ENCODE peak calls at places on chromosomes 11 and 22, in seven cellular contexts. Q is type B pancreatic cell, H is right lobe of liver, G is GM13977, B is endothelial cell, T is neural progenitor cell, N is GM12865. A is an unnamed sample.

GRCh38 chr22:34587357-34588356 is 478.3 kb upstream of the ISX start:
- DNase-seq in Q (no peak), T (no peak), N (no peak), B (no peak), H (peak; percentile 61), G (no peak), A (no peak)

GRCh38 chr22:29205260-29205597 is 467 bp upstream of the EMID1 start:
- DNase-seq in Q (no peak), N (no peak), H (no peak), B (no peak), G (no peak), T (no peak), A (no peak)

GRCh38 chr11:27571151-27571840 is 64.7 kb upstream of the LIN7C start:
- DNase-seq in Q (no peak), B (no peak), T (no peak), G (no peak), H (no peak), N (no peak), A (no peak)

GRCh38 chr11:42085736-42086135 is 626.3 kb upstream of the LRRC4C start:
- DNase-seq in H (no peak), B (no peak), G (no peak), Q (no peak), T (no peak), N (no peak), A (no peak)

GRCh38 chr22:29348956-29349355 is 33.5 kb upstream of the RASL10A start:
- DNase-seq in N (no peak), T (no peak), H (no peak), G (no peak), B (no peak), Q (no peak), A (no peak)

GRCh38 chr11:131421066-131421855 is 50.8 kb downstream of the NTM start:
- DNase-seq in T (no peak), Q (no peak), N (no peak), H (no peak), B (no peak), G (no peak), A (no peak)

GRCh38 chr22:27948569-27948968 is 29.5 kb upstream of the PITPNB start:
- DNase-seq in G (no peak), N (no peak), H (no peak), Q (no peak), T (no peak), B (no peak), A (no peak)

GRCh38 chr22:43812890-43813289 is 785 bp upstream of the EFCAB6 start:
- DNase-seq in T (no peak), Q (peak; percentile 29), G (no peak), B (no peak), H (no peak), N (no peak), A (no peak)

GRCh38 chr11:18775492-18776292 is 15.9 kb downstream of the PTPN5 start:
- DNase-seq in N (peak; percentile 81), T (peak; percentile 86), B (peak; percentile 86), G (peak; percentile 71), Q (peak; percentile 77), H (peak; percentile 64), A (peak; percentile 79)

GRCh38 chr11:85718126-85718943 is 32.3 kb upstream of the CCDC89 start:
- DNase-seq in G (no peak), T (no peak), B (no peak), N (no peak), Q (no peak), H (no peak), A (no peak)

GRCh38 chr11:127362754-127363153 is 362.2 kb upstream of the KIRREL3 start:
- DNase-seq in Q (no peak), H (no peak), G (no peak), N (no peak), T (no peak), B (no peak), A (no peak)

GRCh38 chr11:118895093-118896039 is 11.7 kb downstream of the CXCR5 start:
- DNase-seq in T (no peak), N (peak; percentile 79), G (peak; percentile 76), H (no peak), Q (no peak), B (no peak), A (peak; percentile 75)

GRCh38 chr22:35629406-35630234 is 12.5 kb upstream of the MB start:
- DNase-seq in G (peak; percentile 74), N (peak; percentile 89), Q (no peak), T (no peak), H (no peak), B (no peak), A (peak; percentile 69)

GRCh38 chr11:115765803-115766239 is 261.6 kb upstream of the CADM1 start:
- DNase-seq in N (peak; percentile 35), Q (no peak), B (no peak), H (no peak), G (no peak), T (no peak), A (no peak)

DNA sequence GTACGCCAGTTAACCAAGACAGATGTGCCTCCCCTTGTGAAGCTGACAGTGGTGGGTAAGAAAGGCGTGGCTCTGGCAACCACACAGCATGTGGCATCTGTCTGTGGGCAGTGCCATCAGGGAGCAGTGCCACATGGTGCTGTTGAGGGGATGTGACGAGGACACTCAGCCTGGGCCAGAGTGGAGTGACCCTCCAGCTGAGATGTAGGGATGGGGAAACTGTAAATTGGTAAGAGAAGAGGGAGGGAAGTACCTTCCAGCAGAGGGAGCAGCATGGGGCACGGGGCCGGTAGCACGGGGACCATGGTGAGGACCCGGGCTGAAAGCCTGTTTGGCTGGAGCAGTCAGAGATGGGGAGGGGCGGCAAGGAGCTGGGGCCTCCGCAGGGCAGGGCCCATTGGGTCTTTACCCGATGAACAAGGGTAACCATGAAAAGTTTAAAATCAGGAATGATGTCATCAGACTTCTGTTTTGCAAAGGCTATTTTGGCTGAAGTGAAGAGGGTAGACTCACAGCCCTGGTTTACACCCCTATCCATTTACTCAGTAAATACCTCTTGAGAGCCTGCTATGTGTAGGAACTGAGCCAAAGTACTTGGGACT is 10.4 kb downstream of the TMPRSS6 start:
- DNase-seq in T (peak; percentile 42), N (no peak), B (no peak), H (no peak), G (no peak), Q (no peak), A (no peak)
- TF ChIP-seq CTCF in T (peak; percentile 42), N (peak; percentile 36), B (no peak), H (no peak), G (peak; percentile 27), Q (no peak), A (peak; percentile 15)

GRCh38 chr11:103661991-103662390 is 374.4 kb upstream of the DDI1 start:
- DNase-seq in Q (no peak), H (no peak), B (no peak), N (no peak), T (no peak), G (no peak), A (no peak)

GRCh38 chr11:103661185-103661584 is 375.3 kb upstream of the DDI1 start:
- DNase-seq in Q (no peak), H (no peak), B (no peak), N (no peak), G (no peak), T (no peak), A (no peak)

GRCh38 chr11:103659138-103659734 is 377.2 kb upstream of the DDI1 start:
- DNase-seq in G (no peak), T (peak; percentile 35), H (no peak), Q (no peak), B (peak; percentile 35), N (no peak), A (no peak)

GRCh38 chr11:103662880-103663279 is 373.6 kb upstream of the DDI1 start:
- DNase-seq in N (peak; percentile 8), T (no peak), Q (no peak), B (no peak), H (no peak), G (no peak), A (no peak)

DNA sequence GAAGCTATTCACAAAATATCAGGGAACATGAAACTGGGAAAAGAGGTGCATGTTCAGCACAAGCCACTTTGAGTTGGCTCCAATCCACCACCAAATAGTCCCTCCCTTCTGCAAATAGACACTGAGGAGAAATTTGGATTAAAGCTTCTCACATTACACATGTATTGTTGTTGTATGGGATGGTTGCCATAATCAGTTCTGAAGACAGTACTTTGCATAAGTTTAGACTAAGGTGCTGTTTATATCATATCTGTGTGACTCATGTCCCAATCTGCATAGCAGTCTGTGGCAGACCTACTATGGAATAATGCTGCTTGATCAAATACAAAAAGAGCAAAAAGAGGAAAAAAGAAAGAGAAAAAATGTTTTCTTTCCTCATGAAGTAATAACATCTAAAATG is 376.7 kb upstream of the DDI1 start:
- DNase-seq in H (no peak), B (no peak), T (no peak), Q (no peak), N (no peak), G (no peak), A (no peak)
- TF ChIP-seq CTCF in H (no peak), B (no peak), T (no peak), Q (no peak), N (no peak), G (no peak), A (no peak)

DNA sequence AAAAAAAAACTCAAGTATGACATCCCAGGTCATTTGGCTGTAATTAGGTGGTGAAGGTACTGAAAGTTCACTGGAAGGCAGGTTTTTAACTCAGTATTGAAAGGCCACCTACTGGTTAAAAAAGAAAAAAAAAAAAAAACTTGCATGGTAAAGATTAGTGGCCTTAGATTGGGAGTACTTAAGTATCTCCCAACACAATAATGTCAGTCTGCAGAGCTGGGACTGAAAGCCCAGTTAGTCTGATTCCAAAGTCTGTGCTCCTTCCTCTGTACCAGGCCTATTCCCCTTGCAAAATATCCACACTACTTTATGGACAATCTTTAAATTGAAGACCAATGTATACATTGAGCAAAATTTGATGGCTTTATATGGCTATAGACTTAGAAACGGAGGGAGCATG is 85.5 kb downstream of the NOX4 start:
- DNase-seq in G (no peak), H (no peak), B (no peak), T (peak; percentile 40), Q (no peak), N (no peak), A (no peak)
- TF ChIP-seq CTCF in G (no peak), H (peak; percentile 16), B (peak; percentile 58), T (peak; percentile 31), Q (peak; percentile 44), N (no peak), A (no peak)

GRCh38 chr11:60705895-60706294 is 6.5 kb downstream of the MS4A8 start:
- DNase-seq in T (no peak), N (no peak), Q (no peak), G (no peak), B (no peak), H (no peak), A (no peak)

GRCh38 chr11:60706931-60707330 is 7.5 kb downstream of the MS4A8 start:
- DNase-seq in H (no peak), G (no peak), Q (no peak), N (no peak), B (no peak), T (no peak), A (no peak)

GRCh38 chr11:60711316-60711715 is 11.9 kb downstream of the MS4A8 start:
- DNase-seq in Q (no peak), N (no peak), G (no peak), T (no peak), H (no peak), B (no peak), A (no peak)

GRCh38 chr11:60710482-60710881 is 11.1 kb downstream of the MS4A8 start:
- DNase-seq in N (no peak), G (no peak), B (peak; percentile 21), T (peak; percentile 22), Q (no peak), H (no peak), A (no peak)
- TF ChIP-seq CTCF in N (no peak), G (no peak), B (peak; percentile 29), T (peak; percentile 40), Q (peak; percentile 33), H (peak; percentile 4), A (no peak)

GRCh38 chr11:82225930-82226329 is 507.7 kb downstream of the FAM181B start:
- DNase-seq in G (no peak), B (no peak), T (peak; percentile 10), N (no peak), Q (no peak), H (no peak), A (no peak)
- TF ChIP-seq CTCF in G (peak; percentile 25), B (no peak), T (peak; percentile 26), N (no peak), Q (no peak), H (peak; percentile 48), A (no peak)

A was measured in GM10248.